ENCODE peak calls at places on chromosomes 3 and 15, in nine cellular contexts. P is body of pancreas, S is thoracic aorta, B is OCI-LY7, H is AG04450, Y is WTC11, O is GM13976, I is HL-60, T is epithelial cell of esophagus. F is an unnamed sample.

GRCh38 chr15:49675051-49675450 is 54.2 kb downstream of the DTWD1 start:
- DNase-seq in T (peak), B (no peak), I (no peak), Y (no peak), H (peak), P (no peak), O (no peak), S (no peak), F (no peak)

GRCh38 chr15:57537072-57537471 is 54.6 kb upstream of the MYZAP start:
- DNase-seq in P (peak), B (no peak), O (no peak), H (no peak), Y (no peak), S (peak), T (peak), I (no peak), F (no peak)

GRCh38 chr15:100809151-100809550 is 70.5 kb upstream of the ALDH1A3 start:
- DNase-seq in B (no peak), H (no peak), O (no peak), T (peak), I (no peak), P (no peak), Y (no peak), S (no peak), F (no peak)

GRCh38 chr15:35444557-35445204 is 101.3 kb downstream of the DPH6 start:
- DNase-seq in S (no peak), B (peak), H (no peak), P (no peak), I (no peak), O (peak), Y (no peak), T (peak), F (no peak)

GRCh38 chr3:151075869-151076573 is 9.4 kb upstream of the MED12L start:
- DNase-seq in S (no peak), T (no peak), O (no peak), B (no peak), H (no peak), I (no peak), P (no peak), Y (no peak), F (no peak)

GRCh38 chr3:128322030-128323022 is 144.4 kb downstream of the DNAJB8 start:
- DNase-seq in I (peak), O (peak), P (peak), B (peak), Y (peak), S (no peak), T (peak), H (peak), F (peak)

GRCh38 chr15:59524331-59524731 is 86.3 kb downstream of the FAM81A start:
- DNase-seq in P (no peak), O (no peak), Y (no peak), I (no peak), S (no peak), B (peak), H (no peak), T (no peak), F (no peak)

GRCh38 chr3:177640319-177640997 is 443.2 kb upstream of the TBL1XR1 start:
- DNase-seq in O (no peak), I (no peak), T (no peak), H (no peak), Y (peak), S (no peak), B (peak), P (no peak), F (peak)

GRCh38 chr15:76274226-76274625 is 37.0 kb downstream of the ETFA start:
- DNase-seq in P (no peak), O (no peak), T (no peak), Y (no peak), S (no peak), B (no peak), H (no peak), I (no peak), F (no peak)

GRCh38 chr3:169891886-169892285 is 19.5 kb upstream of the SAMD7 start:
- DNase-seq in I (no peak), P (no peak), S (no peak), H (no peak), O (no peak), T (no peak), Y (no peak), B (no peak), F (no peak)

GRCh38 chr3:185120126-185120525 is 32.7 kb downstream of the C3orf70 start:
- DNase-seq in H (no peak), O (no peak), B (no peak), I (no peak), T (no peak), P (no peak), Y (no peak), S (no peak), F (no peak)

GRCh38 chr15:65384505-65384894 is 6.7 kb upstream of the IGDCC3 start:
- DNase-seq in S (no peak), H (no peak), B (no peak), I (no peak), T (no peak), O (no peak), Y (no peak), P (no peak), F (no peak)

GRCh38 chr3:27976933-27977332 is 254.8 kb upstream of the EOMES start:
- DNase-seq in P (no peak), I (peak), T (peak), B (no peak), O (no peak), H (no peak), S (no peak), Y (no peak), F (no peak)

GRCh38 chr3:184523825-184524615 is 37.6 kb upstream of the EPHB3 start:
- DNase-seq in S (no peak), O (no peak), B (no peak), T (peak), P (no peak), I (no peak), Y (no peak), H (no peak), F (peak)

GRCh38 chr3:183553263-183554026 is 2.1 kb downstream of the KLHL6 start:
- DNase-seq in Y (no peak), S (no peak), B (peak), T (no peak), O (no peak), P (no peak), H (no peak), I (no peak), F (peak)

GRCh38 chr15:101118116-101118515 is 133.7 kb downstream of the CHSY1 start:
- DNase-seq in B (no peak), P (no peak), S (no peak), I (no peak), T (no peak), O (no peak), H (no peak), Y (no peak), F (no peak)

GRCh38 chr3:114668099-114668498 is 374.3 kb downstream of the TIGIT start:
- DNase-seq in O (no peak), Y (no peak), I (no peak), B (no peak), P (no peak), H (no peak), T (no peak), S (no peak), F (no peak)

GRCh38 chr15:28896944-28897343 is 11.2 kb downstream of the APBA2 start:
- DNase-seq in S (no peak), B (no peak), P (no peak), T (peak), H (peak), O (no peak), Y (no peak), I (no peak), F (no peak)

GRCh38 chr15:22980189-22981136 is at the start of gene CYFIP1:
- DNase-seq in T (peak), B (no peak), P (peak), Y (peak), H (peak), S (peak), I (peak), O (peak), F (peak)

GRCh38 chr3:51400169-51400568 is 9.1 kb downstream of the RBM15B start:
- DNase-seq in O (no peak), P (no peak), B (no peak), Y (no peak), S (no peak), T (no peak), H (no peak), I (no peak), F (no peak)

GRCh38 chr3:170606675-170607074 is 20.8 kb upstream of the SLC7A14 start:
- DNase-seq in O (no peak), I (no peak), T (peak), P (no peak), S (no peak), H (no peak), Y (no peak), B (no peak), F (no peak)

GRCh38 chr3:53708001-53708621 is 138.1 kb downstream of the CHDH start:
- DNase-seq in B (no peak), O (no peak), Y (no peak), H (no peak), T (no peak), S (no peak), I (peak), P (no peak), F (no peak)

GRCh38 chr15:94305133-94305532 is 73.8 kb downstream of the MCTP2 start:
- DNase-seq in B (peak), H (no peak), O (no peak), P (no peak), Y (no peak), I (no peak), T (no peak), S (no peak), F (peak)

GRCh38 chr3:159174715-159175390 is 373.0 kb downstream of the MFSD1 start:
- DNase-seq in S (no peak), O (no peak), P (no peak), H (no peak), T (peak), B (no peak), Y (no peak), I (no peak), F (no peak)

GRCh38 chr15:89400121-89400996 is 65.7 kb upstream of the POLG start:
- DNase-seq in Y (peak), O (no peak), I (no peak), T (no peak), S (no peak), P (no peak), H (no peak), B (no peak), F (no peak)

GRCh38 chr15:100133981-100134711 is 207.6 kb downstream of the ADAMTS17 start:
- DNase-seq in B (no peak), H (no peak), T (no peak), Y (no peak), O (no peak), P (no peak), S (no peak), I (no peak), F (no peak)

GRCh38 chr3:195828762-195829161 is 17.0 kb upstream of the MUC4 start:
- DNase-seq in B (no peak), T (no peak), S (no peak), P (no peak), O (no peak), Y (no peak), I (no peak), H (no peak), F (no peak)

GRCh38 chr15:98976500-98976899 is 31.1 kb downstream of the PGPEP1L start:
- DNase-seq in B (no peak), O (no peak), I (no peak), H (no peak), P (no peak), T (no peak), Y (no peak), S (no peak), F (no peak)

GRCh38 chr15:70748281-70748747 is 15.0 kb downstream of the UACA start:
- DNase-seq in B (no peak), Y (no peak), P (no peak), O (no peak), H (no peak), S (no peak), T (no peak), I (no peak), F (no peak)

GRCh38 chr15:71397377-71397776 is 282.1 kb downstream of the THSD4 start:
- DNase-seq in I (no peak), S (no peak), H (no peak), O (no peak), B (no peak), P (no peak), Y (no peak), T (peak), F (no peak)

GRCh38 chr3:45597166-45597565 is 2.6 kb downstream of the LIMD1 start:
- DNase-seq in P (no peak), T (peak), Y (no peak), O (no peak), I (no peak), B (peak), H (no peak), S (no peak), F (peak)

GRCh38 chr15:74889882-74890768 is at the start of gene MPI:
- DNase-seq in P (peak), Y (peak), B (peak), I (peak), S (peak), H (peak), T (peak), O (peak), F (peak)
- TF ChIP-seq CTCF in P (peak), Y (no peak), B (no peak), I (no peak), S (peak), H (no peak), T (no peak), O (no peak), F (no peak)

GRCh38 chr15:84624359-84624758 is 23.6 kb downstream of the ZSCAN2 start:
- DNase-seq in P (no peak), T (no peak), S (no peak), H (no peak), O (no peak), B (no peak), Y (no peak), I (no peak), F (no peak)

GRCh38 chr15:84616235-84616634 is 15.4 kb downstream of the ZSCAN2 start:
- DNase-seq in S (no peak), P (no peak), B (no peak), O (no peak), H (no peak), T (peak), Y (no peak), I (no peak), F (no peak)

GRCh38 chr15:84625125-84625524 is 24.3 kb downstream of the ZSCAN2 start:
- DNase-seq in I (no peak), O (no peak), S (no peak), Y (no peak), H (no peak), T (no peak), B (no peak), P (no peak), F (no peak)

GRCh38 chr15:84621358-84621979 is 20.7 kb downstream of the ZSCAN2 start:
- DNase-seq in P (no peak), T (no peak), B (no peak), O (no peak), S (no peak), Y (no peak), H (no peak), I (no peak), F (no peak)

GRCh38 chr15:84620626-84621025 is 19.8 kb downstream of the ZSCAN2 start:
- DNase-seq in P (no peak), Y (no peak), I (no peak), T (no peak), S (no peak), B (no peak), O (no peak), H (no peak), F (no peak)
- TF ChIP-seq CTCF in P (no peak), Y (no peak), I (no peak), T (no peak), S (no peak), B (no peak), O (no peak), H (no peak), F (no peak)

GRCh38 chr3:172031957-172032356 is 7.4 kb upstream of the FNDC3B start:
- DNase-seq in I (no peak), O (no peak), T (no peak), Y (no peak), B (no peak), H (no peak), S (no peak), P (no peak), F (no peak)

GRCh38 chr3:172038823-172039222 is 555 bp upstream of the FNDC3B start:
- DNase-seq in B (no peak), I (no peak), Y (no peak), H (no peak), O (no peak), T (peak), S (no peak), P (no peak), F (no peak)

GRCh38 chr3:172033392-172033791 is 6.0 kb upstream of the FNDC3B start:
- DNase-seq in H (no peak), I (no peak), P (no peak), B (no peak), Y (no peak), S (no peak), T (no peak), O (no peak), F (no peak)

GRCh38 chr3:172036541-172037215 is 2.7 kb upstream of the FNDC3B start:
- DNase-seq in I (no peak), O (no peak), S (no peak), B (no peak), P (no peak), T (no peak), H (no peak), Y (no peak), F (no peak)

DNA sequence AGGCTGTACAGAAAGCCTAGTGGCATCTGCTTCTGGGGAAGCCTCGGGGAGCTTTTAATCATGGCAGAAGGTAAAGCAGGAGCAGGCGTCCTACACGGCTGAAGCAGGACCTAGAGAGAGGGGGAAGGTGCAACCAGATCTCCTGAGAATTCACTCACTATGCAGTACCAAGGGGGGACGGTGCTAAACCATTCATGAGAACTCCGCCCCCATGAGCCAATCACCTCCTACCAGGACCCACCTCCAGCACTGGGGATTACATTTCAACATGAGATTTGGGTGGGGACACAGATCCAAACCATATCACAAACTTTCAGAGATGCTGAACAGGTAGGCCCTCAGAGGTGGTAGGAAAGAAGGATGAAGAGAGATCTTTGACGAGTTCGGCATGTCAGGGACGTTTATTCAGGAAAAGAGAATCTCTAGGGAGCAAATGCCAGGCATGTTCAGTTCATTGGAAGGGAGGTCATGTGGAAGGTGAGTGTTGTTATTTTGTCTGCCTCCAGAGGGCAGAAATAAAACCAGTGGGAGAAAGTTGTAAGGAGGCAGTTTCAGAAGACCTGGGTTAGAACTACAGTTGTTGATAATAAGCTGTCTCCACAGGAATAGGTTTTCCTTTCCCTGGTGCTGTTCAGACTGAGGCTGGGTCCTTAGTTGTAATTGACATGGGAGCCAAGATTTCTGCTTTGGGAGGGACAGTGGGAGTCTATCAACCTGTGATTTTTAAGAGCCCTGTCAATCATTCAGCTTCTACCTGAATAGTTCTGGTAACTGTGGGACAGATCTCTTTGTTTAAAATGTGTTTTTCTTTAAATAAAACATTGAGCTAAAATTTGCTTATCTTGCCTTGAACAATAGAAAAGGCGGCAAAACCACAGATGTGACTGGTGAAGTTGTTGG is 4.3 kb upstream of the FNDC3B start:
- DNase-seq in T (peak), Y (peak), O (no peak), P (no peak), S (no peak), B (peak), I (peak), H (no peak), F (peak)
- TF ChIP-seq CTCF in T (peak), Y (no peak), O (peak), P (peak), S (peak), B (peak), I (peak), H (peak), F (peak)

DNA sequence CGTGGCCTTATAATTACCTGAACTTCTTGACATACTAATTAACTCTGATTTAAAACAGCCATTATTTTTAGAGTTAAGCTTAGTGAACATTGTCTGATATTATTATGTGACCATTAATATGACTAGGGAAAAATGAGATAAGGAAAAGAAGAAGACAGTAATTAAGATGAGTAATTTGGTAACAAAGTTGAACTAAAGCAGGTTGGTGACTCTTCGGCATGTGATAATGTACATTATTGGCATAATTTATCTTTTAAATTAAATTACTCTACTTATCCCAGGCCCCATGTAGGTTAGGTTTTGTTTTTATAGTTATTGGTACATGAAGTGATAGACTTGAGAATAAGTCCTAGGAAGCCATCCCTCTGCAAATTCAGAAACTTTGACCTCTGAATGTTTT is 249.7 kb upstream of the CFAP20DC start:
- DNase-seq in I (no peak), Y (no peak), S (no peak), B (no peak), T (no peak), H (no peak), O (no peak), P (no peak), F (no peak)
- TF ChIP-seq CTCF in I (no peak), Y (no peak), S (no peak), B (no peak), T (no peak), H (no peak), O (no peak), P (no peak), F (no peak)

F was measured in activated CD8-positive, alpha-beta T cell treated with anti-CD3 and anti-CD28 coated beads for 36 hours.